ENCODE peak calls at places on chromosomes 7 and 10, in six cellular contexts. V is HAP-1; F is suprapubic skin; S is CD8-positive, alpha-beta memory T cell; Q is colonic mucosa; W is ascending aorta. Z is an unnamed sample.

GRCh38 chr7:74256446-74257408 is 2.5 kb upstream of the RFC2 start:
- DNase-seq in V (no peak), F (no peak), S (no peak), Q (no peak), W (no peak), Z (no peak)

GRCh38 chr7:2954433-2954853 is 89.2 kb downstream of the CARD11 start:
- DNase-seq in V (no peak), F (peak; percentile 33), S (peak; percentile 32), Q (no peak), W (no peak), Z (peak; percentile 16)

GRCh38 chr7:69295971-69296370 is 302.3 kb upstream of the AUTS2 start:
- DNase-seq in V (no peak), F (no peak), S (no peak), Q (no peak), W (no peak), Z (no peak)

GRCh38 chr7:129779602-129780256 is 168.2 kb downstream of the NRF1 start:
- DNase-seq in V (peak; percentile 57), F (no peak), S (no peak), Q (no peak), W (no peak), Z (peak; percentile 57)

GRCh38 chr10:69730251-69731156 is 71.2 kb upstream of the COL13A1 start:
- DNase-seq in V (no peak), F (no peak), S (no peak), Q (no peak), W (no peak), Z (no peak)

GRCh38 chr10:131569851-131570715 is 258.6 kb upstream of the TCERG1L start:
- DNase-seq in V (no peak), F (no peak), S (no peak), Q (peak; percentile 11), W (no peak), Z (peak; percentile 26)

GRCh38 chr10:72009430-72010081 is 45.4 kb downstream of the CHST3 start:
- DNase-seq in V (peak; percentile 40), F (peak; percentile 97), S (no peak), Q (peak; percentile 71), W (peak; percentile 93), Z (peak; percentile 56)

GRCh38 chr10:88848499-88848898 is 3.1 kb downstream of the ANKRD22 start:
- DNase-seq in V (no peak), F (no peak), S (no peak), Q (no peak), W (no peak), Z (peak; percentile 49)

GRCh38 chr7:73394416-73394815 is 39.2 kb upstream of the FZD9 start:
- DNase-seq in V (no peak), F (no peak), S (no peak), Q (no peak), W (no peak), Z (no peak)

GRCh38 chr10:81013771-81014170 is 476.1 kb downstream of the SH2D4B start:
- DNase-seq in V (no peak), F (no peak), S (no peak), Q (no peak), W (no peak), Z (no peak)

GRCh38 chr10:99304857-99305220 is 24.3 kb upstream of the CNNM1 start:
- DNase-seq in V (no peak), F (no peak), S (no peak), Q (no peak), W (no peak), Z (no peak)

GRCh38 chr10:17817790-17818189 is 8.6 kb downstream of the MRC1 start:
- DNase-seq in V (no peak), F (no peak), S (no peak), Q (no peak), W (no peak), Z (no peak)

GRCh38 chr10:53939654-53940053 is 861.4 kb downstream of the PCDH15 start:
- DNase-seq in V (no peak), F (no peak), S (no peak), Q (no peak), W (no peak), Z (no peak)

GRCh38 chr7:151080091-151080521 is 503 bp downstream of the FASTK start:
- DNase-seq in V (no peak), F (no peak), S (no peak), Q (peak; percentile 46), W (no peak), Z (no peak)

GRCh38 chr7:81260152-81260551 is 341.3 kb upstream of the SEMA3C start:
- DNase-seq in V (no peak), F (no peak), S (no peak), Q (no peak), W (no peak), Z (no peak)

GRCh38 chr7:73442222-73442902 is 8.8 kb downstream of the FZD9 start:
- DNase-seq in V (no peak), F (no peak), S (no peak), Q (no peak), W (no peak), Z (no peak)

GRCh38 chr10:69413221-69413865 is 3.4 kb downstream of the TACR2 start:
- DNase-seq in V (peak; percentile 68), F (no peak), S (no peak), Q (no peak), W (no peak), Z (peak; percentile 75)

DNA sequence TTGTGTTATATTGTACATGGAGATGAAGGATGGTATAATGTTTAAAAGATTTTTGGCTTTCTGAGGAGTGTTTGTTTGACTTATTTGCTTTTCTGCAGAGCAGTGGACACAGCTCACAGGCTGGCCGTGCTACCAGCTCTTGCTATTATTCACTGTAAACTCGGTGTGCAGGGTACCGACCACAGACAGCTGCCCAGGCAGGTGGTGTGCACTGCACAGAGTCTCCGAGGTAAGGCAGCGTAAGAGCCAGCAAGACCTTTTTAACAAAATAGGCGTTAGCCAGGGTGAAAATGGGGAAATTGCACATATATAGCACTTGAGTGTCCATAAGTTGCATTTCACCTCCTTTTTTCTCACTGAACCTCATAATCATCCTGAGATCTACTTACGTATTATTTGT is 438.0 kb downstream of the CNTNAP2 start:
- DNase-seq in V (no peak), F (no peak), S (no peak), Q (no peak), W (no peak), Z (no peak)
- H3K9me3 ChIP-seq in V (no peaks in the 10 kb centered on the region), F (no peaks in the 10 kb centered on the region), S (no peaks in the 10 kb centered on the region), Q (no peaks in the 10 kb centered on the region), W (no peaks in the 10 kb centered on the region), Z (no peaks in the 10 kb centered on the region)

GRCh38 chr7:158009886-158010285 is 577.7 kb downstream of the PTPRN2 start:
- DNase-seq in V (no peak), F (no peak), S (no peak), Q (no peak), W (no peak), Z (no peak)

GRCh38 chr7:158011941-158012340 is 575.7 kb downstream of the PTPRN2 start:
- DNase-seq in V (no peak), F (no peak), S (no peak), Q (no peak), W (no peak), Z (no peak)

GRCh38 chr7:158008267-158008666 is 579.4 kb downstream of the PTPRN2 start:
- DNase-seq in V (no peak), F (no peak), S (no peak), Q (no peak), W (no peak), Z (no peak)

GRCh38 chr7:158013085-158013668 is 574.4 kb downstream of the PTPRN2 start:
- DNase-seq in V (no peak), F (no peak), S (no peak), Q (no peak), W (no peak), Z (no peak)

DNA sequence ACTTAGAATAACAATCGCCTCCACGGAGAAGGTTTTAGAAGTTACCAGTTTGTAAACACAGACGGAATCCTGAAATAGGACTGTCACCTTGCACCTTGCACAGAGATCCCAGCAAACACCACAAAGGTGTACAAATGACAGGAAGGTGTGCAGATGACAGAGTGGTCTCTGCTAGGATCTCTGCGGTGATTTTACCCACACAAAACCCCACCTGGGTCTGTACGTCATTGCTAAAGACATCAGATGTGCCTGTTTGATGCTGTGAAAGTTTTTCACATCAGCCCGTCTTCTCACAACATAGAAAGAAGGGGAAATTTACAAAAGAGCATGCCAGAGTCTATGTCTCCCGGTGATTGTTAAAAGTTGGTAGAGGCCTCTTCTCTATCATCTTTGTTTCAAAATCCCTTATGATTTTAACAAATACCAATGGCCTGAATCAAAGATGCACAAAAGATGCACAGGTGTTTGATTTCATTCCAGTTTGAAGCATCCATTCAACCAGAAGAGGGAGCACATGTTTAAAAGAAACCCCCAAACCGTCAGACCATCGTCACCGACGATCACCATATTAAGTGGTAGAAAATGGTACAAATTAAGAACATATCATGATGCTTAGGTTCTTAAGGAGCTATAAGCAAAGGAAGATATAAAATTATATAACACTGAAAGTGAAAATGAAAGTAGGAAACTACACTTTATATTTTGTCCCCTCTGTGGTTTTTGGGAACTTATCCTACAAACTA is 576.5 kb downstream of the PTPRN2 start:
- DNase-seq in V (no peak), F (no peak), S (no peak), Q (no peak), W (no peak), Z (no peak)
- H3K9me3 ChIP-seq in V (no peaks in the 10 kb centered on the region), F (no peaks in the 10 kb centered on the region), S (no peaks in the 10 kb centered on the region), Q (no peaks in the 10 kb centered on the region), W (no peaks in the 10 kb centered on the region), Z (peaks cover under 1% of the 10 kb centered on the region)

GRCh38 chr10:16795410-16796073 is 21.7 kb downstream of the RSU1 start:
- DNase-seq in V (no peak), F (no peak), S (no peak), Q (no peak), W (no peak), Z (no peak)
- H3K9me3 ChIP-seq in V (no peaks in the 10 kb centered on the region), F (no peaks in the 10 kb centered on the region), S (no peaks in the 10 kb centered on the region), Q (no peaks in the 10 kb centered on the region), W (no peaks in the 10 kb centered on the region), Z (no peaks in the 10 kb centered on the region)

GRCh38 chr10:306654-307185 is 171.5 kb downstream of the ZMYND11 start:
- DNase-seq in V (no peak), F (no peak), S (no peak), Q (no peak), W (no peak), Z (no peak)
- H3K9me3 ChIP-seq in V (no peaks in the 10 kb centered on the region), F (no peaks in the 10 kb centered on the region), S (no peaks in the 10 kb centered on the region), Q (no peaks in the 10 kb centered on the region), W (no peaks in the 10 kb centered on the region), Z (no peaks in the 10 kb centered on the region)

GRCh38 chr7:101118856-101119255 is 8.0 kb upstream of the SERPINE1 start:
- DNase-seq in V (no peak), F (no peak), S (no peak), Q (no peak), W (no peak), Z (no peak)
- H3K9me3 ChIP-seq in V (no peaks in the 10 kb centered on the region), F (no peaks in the 10 kb centered on the region), S (no peaks in the 10 kb centered on the region), Q (no peaks in the 10 kb centered on the region), W (no peaks in the 10 kb centered on the region), Z (no peaks in the 10 kb centered on the region)

GRCh38 chr7:64087501-64087900 is 42.3 kb downstream of the ZNF727 start:
- DNase-seq in V (no peak), F (no peak), S (no peak), Q (no peak), W (no peak), Z (no peak)
- H3K9me3 ChIP-seq in V (no peaks in the 10 kb centered on the region), F (peaks cover 51% of the 10 kb centered on the region), S (no peaks in the 10 kb centered on the region), Q (no peaks in the 10 kb centered on the region), W (peaks cover 89% of the 10 kb centered on the region), Z (peaks cover 47% of the 10 kb centered on the region)

DNA sequence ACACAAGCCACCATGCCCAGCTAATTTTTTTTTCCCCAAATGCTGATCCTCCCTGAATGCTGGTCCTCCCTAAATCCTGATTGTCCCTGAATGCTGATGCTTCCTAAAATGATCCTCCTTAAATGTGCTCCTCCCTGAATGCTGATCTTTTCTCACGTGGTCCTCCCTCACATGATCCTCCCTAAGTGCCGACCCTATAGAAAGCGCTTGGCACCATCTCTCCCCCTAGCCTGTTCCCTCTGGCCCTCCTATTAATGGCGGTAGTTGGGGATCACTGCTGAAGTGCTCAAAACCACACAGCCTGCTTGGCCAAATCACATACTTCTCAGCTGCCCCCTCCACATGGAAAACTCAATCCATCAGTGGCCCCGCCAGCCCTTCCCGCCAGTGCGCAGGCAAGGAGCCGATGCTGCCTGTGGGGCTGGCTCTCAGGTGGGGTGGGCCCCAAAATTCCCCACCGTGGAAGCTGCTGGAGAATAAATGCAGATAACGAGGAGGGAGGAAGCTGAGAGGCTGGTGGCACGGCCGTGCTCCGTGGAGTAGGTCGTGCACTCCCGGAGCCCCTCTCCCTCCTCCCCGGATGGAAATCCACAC is 42.9 kb downstream of the COL26A1 start:
- DNase-seq in V (no peak), F (no peak), S (no peak), Q (no peak), W (no peak), Z (no peak)
- H3K9me3 ChIP-seq in V (peaks cover 12% of the 10 kb centered on the region), F (peaks cover 11% of the 10 kb centered on the region), S (peaks cover 9% of the 10 kb centered on the region), Q (no peaks in the 10 kb centered on the region), W (no peaks in the 10 kb centered on the region), Z (no peaks in the 10 kb centered on the region)